ENCODE peak calls at places on chromosomes 1 and 21, in four cellular contexts. One of them, this sample, is unnamed.

GRCh38 chr1:17212487-17213121 is 7.7 kb downstream of the PADI1 start:
- DNase-seq in COR-L47: peak; percentile 19
- DNase-seq in activated gamma-delta T cell treated with anti-CD3 and anti-CD28 coated beads, Interleukin-2, amount 50 U/mL, for 16 hours: peak; percentile 49
- DNase-seq in mesenchymal stem cell: peak; percentile 86
- DNase-seq in this sample: peak; percentile 54

GRCh38 chr1:42479621-42480020 is 16.5 kb downstream of the CCDC30 start:
- DNase-seq in activated gamma-delta T cell treated with anti-CD3 and anti-CD28 coated beads, Interleukin-2, amount 50 U/mL, for 16 hours: no peak
- DNase-seq in mesenchymal stem cell: peak; percentile 63
- DNase-seq in COR-L47: peak; percentile 0
- DNase-seq in this sample: no peak

GRCh38 chr1:77509051-77509492 is 173.4 kb downstream of the ZZZ3 start:
- DNase-seq in mesenchymal stem cell: no peak
- DNase-seq in COR-L47: no peak
- DNase-seq in activated gamma-delta T cell treated with anti-CD3 and anti-CD28 coated beads, Interleukin-2, amount 50 U/mL, for 16 hours: no peak
- DNase-seq in this sample: no peak

GRCh38 chr1:25689686-25690381 is 73.2 kb downstream of the MAN1C1 start:
- DNase-seq in mesenchymal stem cell: no peak
- DNase-seq in activated gamma-delta T cell treated with anti-CD3 and anti-CD28 coated beads, Interleukin-2, amount 50 U/mL, for 16 hours: no peak
- DNase-seq in COR-L47: no peak
- DNase-seq in this sample: no peak

GRCh38 chr1:160544647-160545046 is 21.6 kb upstream of the SLAMF6 start:
- DNase-seq in COR-L47: no peak
- DNase-seq in mesenchymal stem cell: peak; percentile 22
- DNase-seq in activated gamma-delta T cell treated with anti-CD3 and anti-CD28 coated beads, Interleukin-2, amount 50 U/mL, for 16 hours: no peak
- DNase-seq in this sample: no peak

GRCh38 chr1:198701250-198701649 is 62.4 kb downstream of the PTPRC start:
- DNase-seq in COR-L47: no peak
- DNase-seq in activated gamma-delta T cell treated with anti-CD3 and anti-CD28 coated beads, Interleukin-2, amount 50 U/mL, for 16 hours: no peak
- DNase-seq in mesenchymal stem cell: peak; percentile 16
- DNase-seq in this sample: no peak

GRCh38 chr1:48208251-48208650 is 14.3 kb upstream of the SLC5A9 start:
- DNase-seq in activated gamma-delta T cell treated with anti-CD3 and anti-CD28 coated beads, Interleukin-2, amount 50 U/mL, for 16 hours: no peak
- DNase-seq in mesenchymal stem cell: no peak
- DNase-seq in COR-L47: no peak
- DNase-seq in this sample: no peak

GRCh38 chr21:28793043-28793442 is 199.6 kb downstream of the LTN1 start:
- DNase-seq in activated gamma-delta T cell treated with anti-CD3 and anti-CD28 coated beads, Interleukin-2, amount 50 U/mL, for 16 hours: no peak
- DNase-seq in mesenchymal stem cell: peak; percentile 42
- DNase-seq in COR-L47: no peak
- DNase-seq in this sample: no peak

GRCh38 chr1:100325415-100326324 is 26.6 kb upstream of the CDC14A start:
- DNase-seq in COR-L47: no peak
- DNase-seq in mesenchymal stem cell: no peak
- DNase-seq in activated gamma-delta T cell treated with anti-CD3 and anti-CD28 coated beads, Interleukin-2, amount 50 U/mL, for 16 hours: no peak
- DNase-seq in this sample: no peak

GRCh38 chr1:36586146-36586545 is 103.4 kb upstream of the CSF3R start:
- DNase-seq in COR-L47: no peak
- DNase-seq in activated gamma-delta T cell treated with anti-CD3 and anti-CD28 coated beads, Interleukin-2, amount 50 U/mL, for 16 hours: no peak
- DNase-seq in mesenchymal stem cell: no peak
- DNase-seq in this sample: no peak